ENCODE peak calls at places on chromosomes 11 and 22, in seven cellular contexts. L, M, Z, X, O, F and S are unnamed samples. For H3K9me3 and H3K4me1, the result is how much of the 10 kb centered on the place peaks cover.

GRCh38 chr11:99901175-99901574 is 785.9 kb upstream of the ARHGAP42 start:
- DNase-seq in L (no peak), M (no peak), Z (no peak), X (no peak), O (no peak), F (no peak), S (no peak)

GRCh38 chr11:129815596-129816461 is at the start of gene TMEM45B:
- DNase-seq in L (no peak), M (no peak), Z (peak), X (no peak), O (no peak), F (peak), S (peak)

GRCh38 chr22:40666151-40666848 is 13.0 kb upstream of the MCHR1 start:
- DNase-seq in L (peak), M (no peak), Z (no peak), X (peak), O (peak), F (no peak), S (no peak)

GRCh38 chr11:67120456-67120855 is 1.4 kb downstream of the KDM2A start:
- DNase-seq in L (peak), M (no peak), Z (no peak), X (no peak), O (no peak), F (no peak), S (no peak)

GRCh38 chr11:102564110-102564509 is 33.6 kb upstream of the MMP7 start:
- DNase-seq in L (peak), M (peak), Z (no peak), X (no peak), O (peak), F (no peak), S (no peak)

GRCh38 chr11:23536907-23537306 is 676.6 kb upstream of the CCDC179 start:
- DNase-seq in L (no peak), M (no peak), Z (no peak), X (no peak), O (no peak), F (no peak), S (no peak)

GRCh38 chr11:134557571-134558257 is 145.7 kb upstream of the B3GAT1 start:
- DNase-seq in L (no peak), M (no peak), Z (no peak), X (no peak), O (no peak), F (no peak), S (no peak)

GRCh38 chr11:44007746-44008501 is 39.9 kb upstream of the ACCSL start:
- DNase-seq in L (peak), M (no peak), Z (no peak), X (peak), O (no peak), F (no peak), S (no peak)

GRCh38 chr11:9756878-9757277 is 93.0 kb downstream of the SWAP70 start:
- DNase-seq in L (no peak), M (no peak), Z (no peak), X (no peak), O (no peak), F (no peak), S (no peak)

GRCh38 chr11:100546714-100547113 is 140.4 kb upstream of the ARHGAP42 start:
- DNase-seq in L (peak), M (peak), Z (no peak), X (no peak), O (peak), F (no peak), S (no peak)

GRCh38 chr22:39268645-39269044 is 23.9 kb upstream of the PDGFB start:
- DNase-seq in L (no peak), M (no peak), Z (no peak), X (no peak), O (no peak), F (no peak), S (no peak)

GRCh38 chr22:28329582-28330073 is 350.0 kb downstream of the TTC28 start:
- DNase-seq in L (peak), M (no peak), Z (no peak), X (no peak), O (peak), F (no peak), S (no peak)

GRCh38 chr22:38246046-38246658 is 26.7 kb downstream of the TMEM184B start:
- DNase-seq in L (no peak), M (no peak), Z (no peak), X (no peak), O (no peak), F (no peak), S (no peak)

GRCh38 chr22:50719814-50720300 is 18.1 kb upstream of the ACR start:
- DNase-seq in L (no peak), M (no peak), Z (no peak), X (no peak), O (no peak), F (no peak), S (no peak)

GRCh38 chr11:61647529-61647928 is 32.7 kb upstream of the DAGLA start:
- DNase-seq in L (no peak), M (no peak), Z (no peak), X (no peak), O (no peak), F (no peak), S (no peak)

GRCh38 chr22:37768273-37768672 is 39.5 kb upstream of the GCAT start:
- DNase-seq in L (no peak), M (no peak), Z (no peak), X (no peak), O (no peak), F (no peak), S (no peak)

GRCh38 chr11:122863704-122864326 is 18.7 kb upstream of the JHY start:
- DNase-seq in L (peak), M (peak), Z (no peak), X (peak), O (peak), F (peak), S (peak)

GRCh38 chr11:91625495-91625894 is 599.1 kb upstream of the FAT3 start:
- DNase-seq in L (no peak), M (no peak), Z (no peak), X (no peak), O (peak), F (no peak), S (no peak)
- H3K9me3 ChIP-seq in L (under half), M (under half), Z (under half), X (under half), O (under half), F (under half), S (under half)

GRCh38 chr11:128507936-128508335 is 79.4 kb downstream of the ETS1 start:
- DNase-seq in L (no peak), M (no peak), Z (no peak), X (no peak), O (no peak), F (no peak), S (no peak)
- H3K4me1 ChIP-seq in L (half or more), M (under half), Z (half or more), X (under half), O (half or more), F (half or more), S (half or more)

GRCh38 chr11:112004389-112004788 is 20.8 kb upstream of the DLAT start:
- DNase-seq in L (peak), M (peak), Z (no peak), X (no peak), O (no peak), F (no peak), S (no peak)

GRCh38 chr11:112002491-112003216 is 22.6 kb upstream of the DLAT start:
- DNase-seq in L (no peak), M (no peak), Z (no peak), X (no peak), O (no peak), F (no peak), S (no peak)

GRCh38 chr11:112000703-112001102 is 24.5 kb upstream of the DLAT start:
- DNase-seq in L (no peak), M (no peak), Z (no peak), X (no peak), O (no peak), F (no peak), S (no peak)

GRCh38 chr11:112005422-112006094 is 19.6 kb upstream of the DLAT start:
- DNase-seq in L (no peak), M (no peak), Z (no peak), X (no peak), O (no peak), F (no peak), S (no peak)
- H3K4me3 ChIP-seq in L (no peak), M (no peak), Z (no peak), X (no peak), O (no peak), F (no peak), S (no peak)

GRCh38 chr22:19210188-19210587 is 31.7 kb upstream of the SLC25A1 start:
- DNase-seq in L (no peak), M (no peak), Z (no peak), X (no peak), O (no peak), F (no peak), S (no peak)
- H3K9me3 ChIP-seq in L (under half), M (under half), Z (under half), X (under half), O (under half), F (under half), S (under half)

DNA sequence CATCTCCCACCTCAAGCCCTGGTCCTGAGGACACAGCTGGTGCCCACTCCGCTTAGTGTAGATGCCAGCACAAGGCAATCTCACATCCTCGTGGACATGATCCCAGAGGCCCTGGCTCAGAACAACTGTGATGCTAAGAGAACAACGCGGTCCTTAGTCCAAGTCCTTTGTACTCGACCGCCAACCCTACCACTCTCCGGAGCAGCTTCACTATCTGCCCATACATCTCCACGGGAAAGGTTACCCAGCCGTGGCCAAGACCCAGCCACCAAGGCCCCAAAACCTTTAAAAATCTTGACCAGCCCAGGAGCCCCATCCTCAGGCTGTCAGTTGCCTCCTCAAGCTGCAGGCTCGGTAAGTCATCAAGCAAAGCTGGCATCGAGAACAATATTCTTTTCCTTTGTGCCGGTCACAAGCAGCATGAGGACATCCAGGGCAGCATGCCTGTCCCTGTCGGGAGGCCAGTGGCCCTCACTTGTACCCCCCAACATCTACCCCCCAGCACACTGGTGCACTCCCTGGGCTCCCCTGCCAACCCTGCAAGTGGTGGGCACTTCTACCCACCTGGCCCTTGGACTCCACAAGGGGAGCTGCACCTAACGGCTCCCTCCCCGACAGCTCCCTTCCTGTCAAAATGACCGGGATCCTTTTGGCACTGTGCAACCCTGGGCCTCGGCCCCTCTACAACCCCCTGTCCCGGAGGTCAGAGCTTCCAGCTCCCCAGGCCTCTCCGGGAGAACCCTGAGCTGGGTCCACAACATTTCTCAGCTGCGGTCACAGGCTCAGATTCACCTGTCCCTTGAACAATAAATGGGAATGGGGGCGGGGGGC is 2.5 kb downstream of the OSBPL5 start:
- DNase-seq in L (no peak), M (no peak), Z (no peak), X (no peak), O (no peak), F (no peak), S (no peak)
- H3K4me1 ChIP-seq in L (under half), M (under half), Z (under half), X (under half), O (under half), F (under half), S (under half)